ENCODE peak calls at places on chromosomes 5 and 9, in five cellular contexts. U is A549, F is IMR-90, N is pancreas, Y is tibial artery. V is an unnamed sample.

GRCh38 chr5:139638736-139639618 is 9.2 kb upstream of the CXXC5 start:
- DNase-seq in U (no peak), F (no peak), N (peak; percentile 62), Y (no peak), V (no peak)

GRCh38 chr5:43073597-43074546 is 33.8 kb upstream of the ANXA2R start:
- DNase-seq in U (peak; percentile 64), F (peak; percentile 40), N (no peak), Y (no peak), V (peak; percentile 68)

GRCh38 chr5:35436441-35437057 is 181.1 kb upstream of the SPEF2 start:
- DNase-seq in U (peak; percentile 36), F (peak; percentile 22), N (no peak), Y (no peak), V (no peak)

GRCh38 chr5:58459860-58460726 is at the start of gene PLK2:
- DNase-seq in U (peak; percentile 96), F (peak; percentile 94), N (peak; percentile 99), Y (peak; percentile 93), V (peak; percentile 78)

GRCh38 chr9:110900917-110901316 is 137.4 kb downstream of the LPAR1 start:
- DNase-seq in U (no peak), F (peak; percentile 63), N (no peak), Y (no peak), V (no peak)

GRCh38 chr9:124257865-124258764 is at the start of gene NEK6:
- DNase-seq in U (no peak), F (peak; percentile 84), N (peak; percentile 76), Y (peak; percentile 45), V (no peak)

GRCh38 chr9:126062158-126062929 is 264.3 kb upstream of the MVB12B start:
- DNase-seq in U (no peak), F (no peak), N (peak; percentile 30), Y (no peak), V (no peak)

GRCh38 chr9:18238254-18238653 is 235.7 kb upstream of the ADAMTSL1 start:
- DNase-seq in U (peak; percentile 27), F (peak; percentile 71), N (no peak), Y (no peak), V (no peak)

GRCh38 chr5:75668988-75669760 is 48.1 kb downstream of the POC5 start:
- DNase-seq in U (peak; percentile 34), F (peak; percentile 18), N (no peak), Y (peak; percentile 33), V (peak; percentile 34)

GRCh38 chr5:43997647-43998251 is 391.5 kb downstream of the FGF10 start:
- DNase-seq in U (no peak), F (peak; percentile 70), N (no peak), Y (no peak), V (no peak)

GRCh38 chr5:139710370-139711066 is 62.4 kb downstream of the CXXC5 start:
- DNase-seq in U (no peak), F (peak; percentile 39), N (peak; percentile 70), Y (no peak), V (peak; percentile 47)

GRCh38 chr5:19044931-19045695 is 942.9 kb downstream of the CDH18 start:
- DNase-seq in U (no peak), F (no peak), N (no peak), Y (no peak), V (no peak)

GRCh38 chr9:93156475-93157008 is 22.5 kb upstream of the NINJ1 start:
- DNase-seq in U (no peak), F (no peak), N (no peak), Y (no peak), V (no peak)

GRCh38 chr9:100468041-100468440 is 4.9 kb upstream of the TMEFF1 start:
- DNase-seq in U (no peak), F (no peak), N (no peak), Y (no peak), V (no peak)

GRCh38 chr5:158929579-158930233 is 170.0 kb downstream of the EBF1 start:
- DNase-seq in U (no peak), F (no peak), N (no peak), Y (no peak), V (no peak)

GRCh38 chr9:84331119-84331791 is 9.3 kb downstream of the SLC28A3 start:
- DNase-seq in U (no peak), F (peak; percentile 26), N (no peak), Y (no peak), V (no peak)

GRCh38 chr9:98563997-98564396 is 144.7 kb downstream of the GABBR2 start:
- DNase-seq in U (no peak), F (no peak), N (no peak), Y (no peak), V (no peak)

GRCh38 chr5:66742083-66742895 is 146.1 kb downstream of the MAST4 start:
- DNase-seq in U (peak; percentile 61), F (no peak), N (no peak), Y (no peak), V (no peak)

GRCh38 chr9:132849168-132849831 is 28.8 kb downstream of the AK8 start:
- DNase-seq in U (no peak), F (no peak), N (peak; percentile 35), Y (no peak), V (peak; percentile 25)

GRCh38 chr5:173781432-173781825 is 106.7 kb upstream of the CPEB4 start:
- DNase-seq in U (peak; percentile 70), F (no peak), N (no peak), Y (no peak), V (no peak)

GRCh38 chr9:13181652-13182051 is 97.8 kb downstream of the MPDZ start:
- DNase-seq in U (peak; percentile 33), F (peak; percentile 38), N (no peak), Y (no peak), V (no peak)

GRCh38 chr5:153770066-153770465 is 268.6 kb downstream of the FAM114A2 start:
- DNase-seq in U (no peak), F (no peak), N (no peak), Y (no peak), V (no peak)

GRCh38 chr5:15026011-15026481 is 154.5 kb upstream of the ANKH start:
- DNase-seq in U (no peak), F (peak; percentile 44), N (no peak), Y (no peak), V (no peak)

GRCh38 chr5:139795074-139796001 is at the start of gene PSD2:
- DNase-seq in U (no peak), F (no peak), N (peak; percentile 73), Y (no peak), V (no peak)

GRCh38 chr5:115963566-115963965 is 1.3 kb downstream of the LVRN start:
- DNase-seq in U (no peak), F (no peak), N (no peak), Y (no peak), V (no peak)

GRCh38 chr5:115962565-115963402 is 509 bp downstream of the LVRN start:
- DNase-seq in U (no peak), F (no peak), N (peak; percentile 70), Y (no peak), V (no peak)

GRCh38 chr5:115956957-115957356 is 5.3 kb upstream of the LVRN start:
- DNase-seq in U (no peak), F (no peak), N (no peak), Y (no peak), V (no peak)

GRCh38 chr5:115961413-115962238 is 649 bp upstream of the LVRN start:
- DNase-seq in U (no peak), F (no peak), N (peak; percentile 55), Y (no peak), V (no peak)

GRCh38 chr5:115962239-115962564 is at the start of gene LVRN:
- DNase-seq in U (no peak), F (no peak), N (peak; percentile 54), Y (no peak), V (no peak)
- H3K4me3 ChIP-seq in U (peak within 1 kb of the TSS; percentile 21), F (peak within 1 kb of the TSS; percentile 18), N (peak within 1 kb of the TSS; percentile 35), Y (peak within 1 kb of the TSS; percentile 59), V (no peak within 1 kb of the TSS)

DNA sequence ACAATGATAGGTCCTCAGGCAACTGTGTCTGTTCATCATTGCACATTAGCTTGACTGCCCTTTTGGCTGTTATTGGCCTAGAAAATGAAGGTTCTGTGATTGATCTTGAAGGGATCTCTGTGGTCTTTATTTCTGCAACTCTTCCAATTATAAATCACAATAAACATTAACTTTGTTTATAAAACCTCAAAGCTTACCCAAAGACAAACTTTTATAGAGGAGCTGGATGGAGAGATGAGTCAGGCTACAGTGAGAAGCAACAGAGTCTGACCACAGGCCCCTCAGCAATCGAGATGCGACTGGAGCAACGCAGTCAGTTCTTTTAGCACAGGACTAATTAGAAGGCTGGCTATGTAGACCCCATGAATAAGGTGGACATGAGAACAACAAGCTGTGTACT is 5.3 kb downstream of the MACROH2A1 start:
- DNase-seq in U (no peak), F (peak; percentile 79), N (no peak), Y (no peak), V (no peak)
- H3K4me1 ChIP-seq in U (peaks cover 16% of the 10 kb centered on the region), F (peaks cover 45% of the 10 kb centered on the region), N (peaks cover 8% of the 10 kb centered on the region), Y (peaks cover 76% of the 10 kb centered on the region), V (peaks cover 20% of the 10 kb centered on the region)

DNA sequence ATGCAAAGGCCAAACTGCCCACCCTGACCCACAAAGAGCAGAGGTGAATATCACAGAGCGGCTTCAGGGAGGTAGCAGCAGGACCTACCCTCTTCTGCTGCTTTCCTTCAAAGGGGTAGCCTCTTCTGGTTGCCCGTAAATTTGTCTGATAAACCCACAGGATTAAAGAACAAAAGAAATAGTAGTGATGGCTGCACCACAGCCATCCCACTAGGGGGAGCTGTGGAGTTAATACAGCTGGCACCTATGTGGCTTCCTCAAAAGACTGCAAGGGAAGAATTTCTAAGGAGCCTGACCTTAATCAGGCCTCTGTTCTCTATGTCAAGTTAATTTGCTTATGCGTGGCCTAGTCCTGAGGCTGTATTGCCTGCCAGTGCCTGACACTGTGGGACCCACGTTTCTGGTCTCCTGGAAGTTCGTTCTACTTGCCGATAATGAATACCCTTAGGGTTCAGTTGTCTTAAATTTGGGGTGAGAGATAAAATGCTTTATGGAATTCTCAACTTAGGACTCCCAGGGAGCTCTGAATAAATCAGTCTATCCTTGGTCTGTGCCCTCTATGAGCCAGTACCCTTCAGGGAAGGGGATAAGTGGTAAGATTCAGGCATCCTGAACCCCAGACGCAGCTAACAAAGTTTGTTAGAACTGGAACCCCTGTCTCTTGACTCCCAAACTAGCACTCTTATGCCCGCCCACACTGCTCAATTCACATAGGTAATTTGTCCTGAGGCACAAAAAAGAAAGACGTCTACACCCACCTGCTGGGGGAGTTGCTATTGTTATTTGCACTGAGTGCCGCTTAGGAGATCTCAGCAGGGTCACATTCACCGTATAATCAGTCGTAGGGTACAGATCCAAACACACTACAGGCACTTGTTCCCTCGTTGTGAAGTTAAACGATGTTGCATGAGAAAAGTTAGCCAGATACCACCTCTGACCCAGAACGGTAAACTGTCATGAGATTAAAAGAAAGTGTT is 77.1 kb downstream of the SUSD1 start:
- DNase-seq in U (peak; percentile 76), F (peak; percentile 77), N (no peak), Y (peak; percentile 43), V (peak; percentile 83)
- H3K27ac ChIP-seq in U (peak overlapping the region; percentile 48), F (no peak overlapping the region), N (no peak overlapping the region), Y (no peak overlapping the region), V (no peak overlapping the region)

DNA sequence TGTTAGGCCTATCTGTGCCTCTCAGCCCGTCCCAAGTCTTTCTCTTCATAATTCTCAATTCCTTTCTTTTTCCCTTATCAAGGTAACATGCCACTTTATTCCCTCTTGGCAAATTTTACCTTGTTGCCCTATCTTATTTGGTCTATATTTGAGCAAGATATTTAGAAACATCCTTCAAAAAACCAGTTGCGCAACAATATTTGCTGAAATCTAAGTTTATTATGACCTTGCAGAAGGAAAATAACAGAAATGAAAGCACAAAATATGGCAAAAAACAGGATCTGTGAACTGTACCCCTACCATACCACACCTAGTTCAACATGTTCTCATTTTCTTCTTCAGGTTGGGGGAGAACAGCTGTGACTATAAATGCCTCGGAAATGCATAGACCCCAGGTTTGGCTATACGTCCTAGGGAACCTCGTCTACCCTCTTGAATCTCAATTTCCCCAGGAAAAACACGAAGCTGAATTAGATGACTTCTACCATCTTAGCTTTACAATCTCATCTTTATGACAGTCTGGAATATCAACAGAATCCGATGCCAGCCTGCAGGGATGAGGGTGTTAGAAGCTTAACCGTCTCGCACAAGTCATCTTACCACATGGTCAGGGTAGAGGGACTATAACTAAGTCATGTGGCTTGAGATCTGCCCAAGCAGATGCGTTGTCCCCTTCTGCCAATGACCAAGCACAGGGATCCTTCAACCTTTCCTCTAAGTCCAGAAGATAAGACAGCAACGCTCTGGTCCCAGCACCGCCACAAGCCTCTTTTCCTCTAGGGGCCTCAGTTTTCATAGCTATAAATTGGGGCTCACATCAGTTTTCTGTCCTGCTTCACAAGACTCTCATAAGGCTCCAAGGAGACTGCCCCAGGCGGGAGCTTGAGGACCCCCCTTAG is 1.3 kb downstream of the LCP2 start:
- DNase-seq in U (no peak), F (no peak), N (no peak), Y (no peak), V (no peak)
- H3K4me3 ChIP-seq in U (no peak overlapping the region), F (no peak overlapping the region), N (no peak overlapping the region), Y (peak overlapping the region; percentile 40), V (peak overlapping the region; percentile 99)